ENCODE peak calls at places on chromosomes 2 and 18, in nine cellular contexts. L, V, C, A, B, K, Y, T and F are unnamed samples.
A peak's percentile ranks its signal among the peaks of the same experiment; 100 is the strongest.

GRCh38 chr18:67301592-67301991 is 214.9 kb downstream of the DSEL start:
- DNase-seq in L (no peak), V (no peak), C (no peak), A (no peak), B (no peak), K (no peak), Y (no peak), T (no peak), F (peak; percentile 2)

GRCh38 chr2:48415765-48416515 is 114.0 kb upstream of the STON1 start:
- DNase-seq in L (no peak), V (no peak), C (no peak), A (no peak), B (no peak), K (no peak), Y (no peak), T (no peak), F (no peak)

GRCh38 chr2:84461310-84461709 is 2.2 kb upstream of the SUCLG1 start:
- DNase-seq in L (no peak), V (no peak), C (no peak), A (no peak), B (no peak), K (no peak), Y (no peak), T (no peak), F (no peak)

GRCh38 chr2:29260151-29260772 is 145.0 kb downstream of the CLIP4 start:
- DNase-seq in L (no peak), V (no peak), C (no peak), A (no peak), B (no peak), K (no peak), Y (peak; percentile 37), T (no peak), F (peak; percentile 75)

GRCh38 chr18:79615091-79615490 is 64.5 kb upstream of the CTDP1 start:
- DNase-seq in L (no peak), V (no peak), C (no peak), A (no peak), B (no peak), K (no peak), Y (peak; percentile 38), T (no peak), F (no peak)

GRCh38 chr18:58892536-58892935 is 27.9 kb downstream of the ZNF532 start:
- DNase-seq in L (no peak), V (no peak), C (no peak), A (no peak), B (no peak), K (no peak), Y (no peak), T (no peak), F (no peak)

GRCh38 chr2:162928356-162928755 is 89.8 kb upstream of the KCNH7 start:
- DNase-seq in L (no peak), V (no peak), C (no peak), A (no peak), B (no peak), K (no peak), Y (no peak), T (no peak), F (no peak)

GRCh38 chr2:125512313-125512712 is 1143.6 kb upstream of the GYPC start:
- DNase-seq in L (no peak), V (no peak), C (no peak), A (no peak), B (no peak), K (no peak), Y (no peak), T (no peak), F (no peak)

GRCh38 chr2:67260348-67261277 is 136.5 kb upstream of the ETAA1 start:
- DNase-seq in L (no peak), V (peak; percentile 60), C (peak; percentile 84), A (peak; percentile 33), B (no peak), K (no peak), Y (no peak), T (peak; percentile 29), F (no peak)

GRCh38 chr2:222228046-222228445 is 70.8 kb downstream of the PAX3 start:
- DNase-seq in L (no peak), V (no peak), C (no peak), A (no peak), B (no peak), K (no peak), Y (no peak), T (no peak), F (no peak)

GRCh38 chr2:191711621-191712020 is 33.7 kb downstream of the NABP1 start:
- DNase-seq in L (no peak), V (no peak), C (no peak), A (no peak), B (no peak), K (no peak), Y (no peak), T (no peak), F (no peak)

GRCh38 chr2:238939074-238939473 is 91.2 kb downstream of the TWIST2 start:
- DNase-seq in L (no peak), V (no peak), C (no peak), A (no peak), B (no peak), K (no peak), Y (no peak), T (no peak), F (no peak)

GRCh38 chr18:59663096-59663495 is 34.1 kb downstream of the CCBE1 start:
- DNase-seq in L (no peak), V (no peak), C (no peak), A (no peak), B (no peak), K (no peak), Y (no peak), T (no peak), F (no peak)

GRCh38 chr18:70418551-70419311 is 129.9 kb downstream of the SOCS6 start:
- DNase-seq in L (no peak), V (no peak), C (no peak), A (no peak), B (no peak), K (no peak), Y (no peak), T (no peak), F (no peak)

GRCh38 chr2:189751080-189751658 is 11.4 kb downstream of the OSGEPL1 start:
- DNase-seq in L (no peak), V (peak; percentile 33), C (peak; percentile 16), A (peak; percentile 37), B (peak; percentile 53), K (no peak), Y (peak; percentile 66), T (no peak), F (peak; percentile 61)

GRCh38 chr2:168726375-168726774 is 76.1 kb upstream of the NOSTRIN start:
- DNase-seq in L (no peak), V (no peak), C (no peak), A (no peak), B (no peak), K (no peak), Y (no peak), T (no peak), F (no peak)

GRCh38 chr2:174632847-174633620 is 35.4 kb upstream of the WIPF1 start:
- DNase-seq in L (no peak), V (no peak), C (no peak), A (no peak), B (no peak), K (no peak), Y (no peak), T (no peak), F (no peak)

GRCh38 chr2:224147174-224147573 is 108.1 kb upstream of the SERPINE2 start:
- DNase-seq in L (no peak), V (no peak), C (peak; percentile 35), A (peak; percentile 56), B (no peak), K (no peak), Y (no peak), T (peak; percentile 53), F (no peak)